ENCODE peak calls at places on chromosomes 16 and 17, in six cellular contexts. One of them, this sample, is unnamed.

GRCh38 chr16:12097523-12098428 is 121.2 kb downstream of the SNX29 start:
- DNase-seq in mucosa of descending colon: no peak
- DNase-seq in AG09309: peak
- DNase-seq in mammary epithelial cell: peak
- DNase-seq in AG04449: no peak
- DNase-seq in choroid plexus epithelial cell: peak
- DNase-seq in this sample: no peak

GRCh38 chr17:29588561-29589411 is 662 bp downstream of the GIT1 start:
- DNase-seq in mucosa of descending colon: peak
- DNase-seq in AG09309: no peak
- DNase-seq in mammary epithelial cell: no peak
- DNase-seq in AG04449: no peak
- DNase-seq in choroid plexus epithelial cell: peak
- DNase-seq in this sample: peak

GRCh38 chr17:16352303-16352837 is 899 bp downstream of the CENPV start:
- DNase-seq in mucosa of descending colon: peak
- DNase-seq in AG09309: no peak
- DNase-seq in mammary epithelial cell: peak
- DNase-seq in AG04449: no peak
- DNase-seq in choroid plexus epithelial cell: peak
- DNase-seq in this sample: peak

GRCh38 chr17:41785876-41786226 is 660 bp downstream of the JUP start:
- DNase-seq in mucosa of descending colon: peak
- DNase-seq in AG09309: no peak
- DNase-seq in mammary epithelial cell: peak
- DNase-seq in AG04449: no peak
- DNase-seq in choroid plexus epithelial cell: no peak
- DNase-seq in this sample: peak

GRCh38 chr16:30005341-30006094 is 5.3 kb downstream of the DOC2A start:
- DNase-seq in mucosa of descending colon: no peak
- DNase-seq in AG09309: no peak
- DNase-seq in mammary epithelial cell: no peak
- DNase-seq in AG04449: no peak
- DNase-seq in choroid plexus epithelial cell: peak
- DNase-seq in this sample: peak

GRCh38 chr17:36994438-36994837 is 45.7 kb downstream of the AATF start:
- DNase-seq in mucosa of descending colon: no peak
- DNase-seq in AG09309: peak
- DNase-seq in mammary epithelial cell: peak
- DNase-seq in AG04449: peak
- DNase-seq in choroid plexus epithelial cell: peak
- DNase-seq in this sample: no peak

GRCh38 chr17:82864721-82865240 is 25.0 kb upstream of the ZNF750 start:
- DNase-seq in mucosa of descending colon: peak
- DNase-seq in AG09309: no peak
- DNase-seq in mammary epithelial cell: no peak
- DNase-seq in AG04449: no peak
- DNase-seq in choroid plexus epithelial cell: no peak
- DNase-seq in this sample: no peak

GRCh38 chr16:69865701-69866100 is 85.4 kb upstream of the CLEC18A start:
- DNase-seq in mucosa of descending colon: no peak
- DNase-seq in AG09309: peak
- DNase-seq in mammary epithelial cell: no peak
- DNase-seq in AG04449: no peak
- DNase-seq in choroid plexus epithelial cell: peak
- DNase-seq in this sample: no peak

GRCh38 chr16:17379121-17379571 is 91.6 kb downstream of the XYLT1 start:
- DNase-seq in mucosa of descending colon: no peak
- DNase-seq in AG09309: peak
- DNase-seq in mammary epithelial cell: no peak
- DNase-seq in AG04449: no peak
- DNase-seq in choroid plexus epithelial cell: no peak
- DNase-seq in this sample: no peak

GRCh38 chr16:86834451-86835035 is 256.2 kb downstream of the FOXL1 start:
- DNase-seq in mucosa of descending colon: no peak
- DNase-seq in AG09309: no peak
- DNase-seq in mammary epithelial cell: no peak
- DNase-seq in AG04449: peak
- DNase-seq in choroid plexus epithelial cell: peak
- DNase-seq in this sample: peak

GRCh38 chr17:81241648-81242420 is 2.7 kb downstream of the NDUFAF8 start:
- DNase-seq in mucosa of descending colon: no peak
- DNase-seq in AG09309: no peak
- DNase-seq in mammary epithelial cell: no peak
- DNase-seq in AG04449: no peak
- DNase-seq in choroid plexus epithelial cell: peak
- DNase-seq in this sample: peak

GRCh38 chr17:67055811-67056745 is 11.7 kb downstream of the CACNG1 start:
- DNase-seq in mucosa of descending colon: no peak
- DNase-seq in AG09309: no peak
- DNase-seq in mammary epithelial cell: no peak
- DNase-seq in AG04449: no peak
- DNase-seq in choroid plexus epithelial cell: no peak
- DNase-seq in this sample: no peak

GRCh38 chr16:426906-427249 is 1.4 kb downstream of the RAB11FIP3 start:
- DNase-seq in mucosa of descending colon: no peak
- DNase-seq in AG09309: no peak
- DNase-seq in mammary epithelial cell: no peak
- DNase-seq in AG04449: no peak
- DNase-seq in choroid plexus epithelial cell: no peak
- DNase-seq in this sample: no peak

GRCh38 chr17:8119575-8120519 is 1.5 kb upstream of the ALOXE3 start:
- DNase-seq in mucosa of descending colon: peak
- DNase-seq in AG09309: peak
- DNase-seq in mammary epithelial cell: peak
- DNase-seq in AG04449: peak
- DNase-seq in choroid plexus epithelial cell: peak
- DNase-seq in this sample: peak

DNA sequence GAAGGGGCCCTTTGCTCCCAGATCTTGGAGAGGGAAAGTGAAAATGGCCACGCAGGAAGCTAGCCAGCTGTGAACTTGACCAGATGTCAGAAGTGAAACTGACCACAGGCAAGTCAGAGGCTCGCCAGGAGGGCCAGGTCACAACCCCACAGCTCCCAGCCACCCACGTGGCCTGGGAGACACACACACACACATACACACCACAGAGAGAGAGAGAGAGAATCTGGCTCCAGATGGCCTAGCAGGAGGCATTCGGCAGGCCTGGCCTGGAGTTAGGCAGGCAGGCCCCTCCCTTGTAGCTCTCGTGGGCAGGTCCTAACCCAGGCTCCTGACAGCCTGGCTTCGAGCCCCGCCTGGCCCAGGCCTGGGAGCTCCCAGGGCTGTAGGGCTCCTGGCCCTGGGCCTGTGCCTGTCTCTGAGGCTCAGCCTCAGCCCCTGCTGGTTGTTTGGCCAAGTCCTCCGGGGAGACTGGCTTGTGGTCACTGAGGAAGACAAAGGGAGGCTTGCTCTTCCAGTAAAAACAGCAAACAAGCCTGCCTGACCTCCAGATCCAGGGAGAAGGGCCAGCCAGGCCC is 20.2 kb downstream of the NGFR start:
- DNase-seq in mucosa of descending colon: peak
- DNase-seq in AG09309: peak
- DNase-seq in mammary epithelial cell: peak
- DNase-seq in AG04449: peak
- DNase-seq in choroid plexus epithelial cell: peak
- DNase-seq in this sample: peak
- TF ChIP-seq CTCF in mucosa of descending colon: no peak
- TF ChIP-seq CTCF in AG09309: peak
- TF ChIP-seq CTCF in mammary epithelial cell: no peak
- TF ChIP-seq CTCF in AG04449: peak
- TF ChIP-seq CTCF in choroid plexus epithelial cell: peak
- TF ChIP-seq CTCF in this sample: no peak

GRCh38 chr16:51337662-51338061 is 186.6 kb upstream of the SALL1 start:
- DNase-seq in mucosa of descending colon: no peak
- DNase-seq in AG09309: no peak
- DNase-seq in mammary epithelial cell: no peak
- DNase-seq in AG04449: no peak
- DNase-seq in choroid plexus epithelial cell: no peak
- DNase-seq in this sample: peak
- TF ChIP-seq CTCF in mucosa of descending colon: no peak
- TF ChIP-seq CTCF in AG09309: peak
- TF ChIP-seq CTCF in mammary epithelial cell: peak
- TF ChIP-seq CTCF in AG04449: peak
- TF ChIP-seq CTCF in choroid plexus epithelial cell: peak
- TF ChIP-seq CTCF in this sample: no peak

GRCh38 chr17:58960068-58960467 is 146.6 kb downstream of the TRIM37 start:
- DNase-seq in mucosa of descending colon: no peak
- DNase-seq in AG09309: peak
- DNase-seq in mammary epithelial cell: peak
- DNase-seq in AG04449: peak
- DNase-seq in choroid plexus epithelial cell: peak
- DNase-seq in this sample: peak
- TF ChIP-seq CTCF in mucosa of descending colon: no peak
- TF ChIP-seq CTCF in AG09309: peak
- TF ChIP-seq CTCF in mammary epithelial cell: no peak
- TF ChIP-seq CTCF in AG04449: peak
- TF ChIP-seq CTCF in choroid plexus epithelial cell: peak
- TF ChIP-seq CTCF in this sample: peak

DNA sequence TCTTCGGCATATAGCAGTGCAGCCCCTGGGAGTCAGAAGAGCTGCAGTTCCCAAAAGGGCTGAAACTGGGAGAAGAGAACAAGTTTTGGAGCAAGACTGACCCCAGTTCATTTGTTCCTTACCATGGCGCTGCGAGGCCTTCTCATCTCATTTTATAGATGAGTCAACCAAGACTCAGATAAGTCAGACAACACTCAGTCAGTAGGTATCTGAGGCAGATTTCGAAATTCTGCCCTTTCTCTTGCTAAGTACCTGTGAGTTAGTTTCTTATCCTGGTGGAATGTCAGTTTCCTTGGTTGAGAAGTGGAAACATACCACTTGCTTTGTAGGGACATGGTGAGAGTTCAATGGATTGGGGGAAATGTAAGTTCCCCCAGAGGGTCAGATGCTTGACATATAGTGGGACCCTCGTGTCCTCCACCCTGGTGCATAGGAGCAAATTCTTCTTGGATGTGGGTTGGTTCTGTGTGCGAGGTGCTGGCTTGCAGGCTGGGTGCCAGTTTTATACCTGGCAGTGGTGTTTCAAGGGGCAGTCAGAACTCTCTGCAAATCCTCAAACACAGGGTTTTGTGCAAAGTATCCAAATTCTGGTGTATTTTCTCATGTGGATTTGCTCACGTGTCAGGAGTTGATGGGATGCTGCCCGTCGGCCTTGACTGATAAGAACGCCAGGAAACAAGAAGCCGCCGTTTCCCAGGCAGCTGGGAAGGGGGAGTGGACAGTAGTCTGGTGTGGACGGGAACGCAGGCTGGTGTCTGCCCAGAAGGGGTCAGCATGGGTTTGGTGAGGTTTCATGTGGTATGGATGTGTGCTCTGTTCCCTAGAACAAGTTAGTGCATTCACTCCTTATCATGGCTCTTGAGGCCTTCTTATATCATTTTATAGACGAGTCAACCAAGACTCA is 61.1 kb upstream of the CIBAR2 start:
- DNase-seq in mucosa of descending colon: peak
- DNase-seq in AG09309: peak
- DNase-seq in mammary epithelial cell: peak
- DNase-seq in AG04449: peak
- DNase-seq in choroid plexus epithelial cell: peak
- DNase-seq in this sample: peak
- TF ChIP-seq CTCF in mucosa of descending colon: no peak
- TF ChIP-seq CTCF in AG09309: peak
- TF ChIP-seq CTCF in mammary epithelial cell: no peak
- TF ChIP-seq CTCF in AG04449: peak
- TF ChIP-seq CTCF in choroid plexus epithelial cell: peak
- TF ChIP-seq CTCF in this sample: no peak

DNA sequence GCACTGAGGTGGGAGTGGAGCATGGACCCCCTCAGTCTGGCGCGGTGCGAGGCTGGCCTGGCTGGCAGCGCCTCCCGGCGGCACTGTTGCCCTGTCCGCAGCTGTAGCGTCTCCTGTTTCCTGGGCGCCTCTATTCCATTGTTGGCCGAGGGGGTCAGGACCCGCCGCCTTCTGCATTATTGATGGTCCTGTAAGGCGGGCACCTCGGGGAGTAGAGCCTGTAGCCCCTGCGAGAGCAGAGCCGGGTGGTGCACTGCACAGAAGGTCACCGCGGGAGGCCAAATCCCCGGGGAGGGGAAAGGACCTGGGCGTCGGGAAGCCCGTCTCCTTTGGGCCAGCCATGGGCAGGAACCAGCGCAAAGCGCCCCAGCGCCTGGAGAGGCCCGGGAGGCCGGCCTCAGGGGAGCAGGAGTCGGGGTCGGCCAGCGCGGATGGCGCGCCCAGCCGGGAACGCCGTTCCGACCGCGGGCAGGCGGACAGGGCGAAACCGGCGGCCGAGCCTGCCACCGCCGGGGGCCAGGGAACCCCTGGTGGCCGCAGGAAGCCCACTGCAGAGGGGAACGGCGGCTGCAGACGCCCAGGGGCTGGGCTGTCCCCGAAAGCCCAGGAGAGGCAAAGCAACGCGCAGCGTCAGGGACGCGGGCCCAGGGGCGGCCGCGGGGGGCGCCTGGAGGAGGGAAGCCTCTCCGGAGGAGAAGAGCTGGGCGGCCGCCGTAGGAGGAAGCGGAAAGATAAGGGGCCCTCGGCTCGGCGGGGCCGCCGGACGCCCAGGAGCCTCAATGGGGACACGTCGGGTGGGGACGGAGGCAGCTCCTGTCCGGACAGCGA is at the start of gene MYO15B:
- DNase-seq in mucosa of descending colon: peak
- DNase-seq in AG09309: no peak
- DNase-seq in mammary epithelial cell: no peak
- DNase-seq in AG04449: no peak
- DNase-seq in choroid plexus epithelial cell: peak
- DNase-seq in this sample: no peak
- TF ChIP-seq CTCF in mucosa of descending colon: no peak
- TF ChIP-seq CTCF in AG09309: peak
- TF ChIP-seq CTCF in mammary epithelial cell: no peak
- TF ChIP-seq CTCF in AG04449: peak
- TF ChIP-seq CTCF in choroid plexus epithelial cell: peak
- TF ChIP-seq CTCF in this sample: no peak

GRCh38 chr16:4958510-4959111 is 481 bp downstream of the SEC14L5 start:
- DNase-seq in mucosa of descending colon: no peak
- DNase-seq in AG09309: no peak
- DNase-seq in mammary epithelial cell: no peak
- DNase-seq in AG04449: no peak
- DNase-seq in choroid plexus epithelial cell: no peak
- DNase-seq in this sample: no peak

GRCh38 chr16:4954714-4955113 is 3.4 kb upstream of the SEC14L5 start:
- DNase-seq in mucosa of descending colon: no peak
- DNase-seq in AG09309: no peak
- DNase-seq in mammary epithelial cell: no peak
- DNase-seq in AG04449: no peak
- DNase-seq in choroid plexus epithelial cell: no peak
- DNase-seq in this sample: no peak

GRCh38 chr16:4957420-4957719 is 760 bp upstream of the SEC14L5 start:
- DNase-seq in mucosa of descending colon: no peak
- DNase-seq in AG09309: no peak
- DNase-seq in mammary epithelial cell: no peak
- DNase-seq in AG04449: no peak
- DNase-seq in choroid plexus epithelial cell: no peak
- DNase-seq in this sample: no peak

GRCh38 chr16:4960579-4960978 is 2.4 kb downstream of the SEC14L5 start:
- DNase-seq in mucosa of descending colon: no peak
- DNase-seq in AG09309: no peak
- DNase-seq in mammary epithelial cell: no peak
- DNase-seq in AG04449: no peak
- DNase-seq in choroid plexus epithelial cell: no peak
- DNase-seq in this sample: no peak

GRCh38 chr16:4957720-4958509 is at the start of gene SEC14L5:
- DNase-seq in mucosa of descending colon: peak
- DNase-seq in AG09309: peak
- DNase-seq in mammary epithelial cell: peak
- DNase-seq in AG04449: peak
- DNase-seq in choroid plexus epithelial cell: peak
- DNase-seq in this sample: peak
- TF ChIP-seq CTCF in mucosa of descending colon: no peak
- TF ChIP-seq CTCF in AG09309: no peak
- TF ChIP-seq CTCF in mammary epithelial cell: no peak
- TF ChIP-seq CTCF in AG04449: no peak
- TF ChIP-seq CTCF in choroid plexus epithelial cell: no peak
- TF ChIP-seq CTCF in this sample: no peak

This sample was measured in MCF 10A.